ENCODE peak calls at places on chromosomes 6 and 20, in six cellular contexts. V, S, F, Y, N and T are unnamed samples.

GRCh38 chr20:4082406-4083102 is 67.2 kb upstream of the RNF24 start:
- DNase-seq in V (no peak), S (peak; percentile 82), F (peak; percentile 81), Y (peak; percentile 80), N (no peak), T (no peak)

GRCh38 chr6:29809249-29809648 is 18.4 kb upstream of the HLA-G start:
- DNase-seq in V (no peak), S (no peak), F (no peak), Y (no peak), N (no peak), T (no peak)

GRCh38 chr6:53369876-53370515 is 21.2 kb upstream of the ELOVL5 start:
- DNase-seq in V (no peak), S (no peak), F (no peak), Y (no peak), N (no peak), T (no peak)

GRCh38 chr6:35955970-35956369 is 35.1 kb upstream of the SRPK1 start:
- DNase-seq in V (no peak), S (no peak), F (no peak), Y (no peak), N (no peak), T (peak; percentile 51)

GRCh38 chr6:9136141-9136865 is 701.0 kb upstream of the SLC35B3 start:
- DNase-seq in V (no peak), S (no peak), F (peak; percentile 80), Y (no peak), N (no peak), T (no peak)

GRCh38 chr20:22411568-22412450 is 172.6 kb downstream of the FOXA2 start:
- DNase-seq in V (no peak), S (no peak), F (peak; percentile 31), Y (peak; percentile 84), N (peak; percentile 37), T (peak; percentile 30)

GRCh38 chr6:38436726-38437465 is 202.8 kb downstream of the BTBD9 start:
- DNase-seq in V (peak; percentile 32), S (no peak), F (peak; percentile 29), Y (peak; percentile 79), N (no peak), T (no peak)

GRCh38 chr6:89160693-89161092 is 14.8 kb downstream of the PM20D2 start:
- DNase-seq in V (no peak), S (no peak), F (no peak), Y (no peak), N (no peak), T (no peak)

GRCh38 chr6:71079707-71080106 is 122.8 kb upstream of the B3GAT2 start:
- DNase-seq in V (no peak), S (no peak), F (peak; percentile 10), Y (peak; percentile 67), N (peak; percentile 7), T (no peak)

GRCh38 chr6:136640132-136640915 is 90.1 kb upstream of the MAP7 start:
- DNase-seq in V (no peak), S (no peak), F (peak; percentile 83), Y (peak; percentile 88), N (peak; percentile 40), T (no peak)

GRCh38 chr6:138227316-138227781 is 9.1 kb upstream of the PBOV1 start:
- DNase-seq in V (no peak), S (no peak), F (no peak), Y (no peak), N (no peak), T (no peak)

GRCh38 chr6:3612341-3613041 is 139.0 kb downstream of the PXDC1 start:
- DNase-seq in V (no peak), S (peak; percentile 89), F (peak; percentile 95), Y (peak; percentile 96), N (peak; percentile 97), T (no peak)

GRCh38 chr20:38723069-38723981 is 961 bp upstream of the SLC32A1 start:
- DNase-seq in V (no peak), S (no peak), F (peak; percentile 20), Y (peak; percentile 47), N (no peak), T (no peak)

GRCh38 chr6:113690255-113690956 is 166.7 kb upstream of the MARCKS start:
- DNase-seq in V (peak; percentile 20), S (no peak), F (peak; percentile 86), Y (peak; percentile 93), N (peak; percentile 68), T (peak; percentile 43)

GRCh38 chr20:31770243-31770642 is 31.2 kb downstream of the TPX2 start:
- DNase-seq in V (no peak), S (no peak), F (peak; percentile 14), Y (no peak), N (no peak), T (no peak)

GRCh38 chr20:15642099-15642498 is 931.1 kb downstream of the KIF16B start:
- DNase-seq in V (no peak), S (no peak), F (no peak), Y (no peak), N (no peak), T (no peak)

GRCh38 chr20:25301357-25301920 is 53.6 kb downstream of the PYGB start:
- DNase-seq in V (no peak), S (no peak), F (no peak), Y (no peak), N (no peak), T (no peak)

GRCh38 chr6:56474531-56474930 is 168.2 kb downstream of the DST start:
- DNase-seq in V (no peak), S (no peak), F (no peak), Y (no peak), N (no peak), T (no peak)

GRCh38 chr20:48180637-48181036 is 395.4 kb upstream of the SULF2 start:
- DNase-seq in V (no peak), S (no peak), F (no peak), Y (no peak), N (no peak), T (peak; percentile 54)

GRCh38 chr6:16583151-16583762 is 178.0 kb downstream of the ATXN1 start:
- DNase-seq in V (no peak), S (no peak), F (no peak), Y (peak; percentile 47), N (no peak), T (no peak)

GRCh38 chr6:121912905-121913304 is 477.5 kb downstream of the GJA1 start:
- DNase-seq in V (no peak), S (no peak), F (no peak), Y (no peak), N (no peak), T (no peak)

GRCh38 chr20:1894471-1894950 is 696 bp upstream of the SIRPA start:
- DNase-seq in V (peak; percentile 39), S (no peak), F (peak; percentile 64), Y (no peak), N (no peak), T (peak; percentile 59)

GRCh38 chr20:2984956-2985661 is 58.3 kb upstream of the GNRH2 start:
- DNase-seq in V (peak; percentile 35), S (no peak), F (peak; percentile 55), Y (peak; percentile 77), N (no peak), T (no peak)

GRCh38 chr20:50227506-50227905 is 36.9 kb downstream of the CEBPB start:
- DNase-seq in V (no peak), S (no peak), F (no peak), Y (no peak), N (no peak), T (no peak)

GRCh38 chr6:34709386-34709785 is 12.8 kb upstream of the ILRUN start:
- DNase-seq in V (peak; percentile 73), S (no peak), F (peak; percentile 57), Y (peak; percentile 37), N (no peak), T (no peak)

DNA sequence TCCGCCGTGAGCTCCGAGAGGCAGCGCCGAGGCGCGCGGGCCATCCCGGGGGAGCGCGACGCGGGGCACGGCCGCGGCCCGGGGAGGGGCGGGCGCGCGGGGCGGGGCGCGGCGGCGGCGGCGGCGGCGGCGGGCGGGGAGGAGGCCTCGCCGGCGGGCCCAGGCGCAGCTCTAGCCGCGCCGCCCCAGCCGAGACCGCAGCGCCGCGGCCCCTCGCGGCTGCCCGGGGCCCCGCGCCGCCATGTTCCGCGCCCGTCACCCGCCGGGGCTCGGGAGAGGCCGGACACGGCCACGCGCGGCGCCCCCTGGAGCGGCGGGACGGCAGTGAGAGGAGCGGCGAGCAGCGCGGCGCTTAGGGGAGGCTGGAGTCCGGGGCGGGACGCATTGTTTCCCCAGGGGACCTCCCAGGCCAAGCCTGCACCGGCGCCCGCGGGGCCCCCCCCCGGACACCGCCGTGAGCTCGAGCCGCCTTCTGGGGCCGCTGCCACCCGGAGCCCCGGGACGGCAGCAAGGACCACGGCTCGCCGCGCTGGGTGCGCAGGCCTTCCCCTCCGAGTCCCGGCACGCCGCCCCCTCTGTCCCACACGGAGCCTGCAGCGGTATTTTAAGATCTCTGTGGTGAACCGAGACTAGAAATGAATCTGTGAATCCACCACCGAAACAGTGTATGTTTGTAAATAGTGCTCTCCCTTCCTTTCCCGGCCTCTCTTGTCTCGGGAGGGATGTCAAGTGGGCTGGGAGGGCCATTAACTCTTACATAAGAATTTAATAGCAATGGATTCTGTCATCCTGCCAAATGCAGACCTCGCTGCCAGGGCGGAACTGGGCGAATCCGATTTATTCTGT is at the start of gene KIF13A:
- DNase-seq in V (peak; percentile 59), S (peak; percentile 86), F (peak; percentile 69), Y (peak; percentile 63), N (no peak), T (peak; percentile 65)
- TF ChIP-seq CTCF in V (no peak), S (no peak), F (no peak), Y (peak; percentile 2), N (no peak), T (no peak)

DNA sequence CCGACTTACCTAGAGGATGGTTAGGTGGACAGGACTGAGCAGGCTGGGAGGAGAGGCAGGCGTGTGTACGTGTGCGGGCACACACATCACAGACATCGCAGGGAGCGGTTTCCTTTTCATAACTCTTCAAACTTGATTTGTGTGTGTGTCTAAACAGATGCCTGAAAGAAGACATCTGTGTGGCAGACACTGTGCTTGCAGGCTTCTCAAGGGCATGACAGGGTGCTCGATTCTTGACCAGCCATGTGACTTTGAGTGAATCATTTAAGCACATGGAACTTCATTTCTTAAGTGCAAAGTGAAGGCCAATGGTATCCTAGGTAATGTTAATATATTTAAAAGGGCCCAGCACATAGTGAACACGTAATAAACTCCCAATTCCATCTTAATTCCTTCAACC is 186.5 kb downstream of the SCP2D1 start:
- DNase-seq in V (no peak), S (no peak), F (peak; percentile 8), Y (no peak), N (no peak), T (no peak)
- TF ChIP-seq CTCF in V (no peak), S (no peak), F (no peak), Y (no peak), N (no peak), T (no peak)

DNA sequence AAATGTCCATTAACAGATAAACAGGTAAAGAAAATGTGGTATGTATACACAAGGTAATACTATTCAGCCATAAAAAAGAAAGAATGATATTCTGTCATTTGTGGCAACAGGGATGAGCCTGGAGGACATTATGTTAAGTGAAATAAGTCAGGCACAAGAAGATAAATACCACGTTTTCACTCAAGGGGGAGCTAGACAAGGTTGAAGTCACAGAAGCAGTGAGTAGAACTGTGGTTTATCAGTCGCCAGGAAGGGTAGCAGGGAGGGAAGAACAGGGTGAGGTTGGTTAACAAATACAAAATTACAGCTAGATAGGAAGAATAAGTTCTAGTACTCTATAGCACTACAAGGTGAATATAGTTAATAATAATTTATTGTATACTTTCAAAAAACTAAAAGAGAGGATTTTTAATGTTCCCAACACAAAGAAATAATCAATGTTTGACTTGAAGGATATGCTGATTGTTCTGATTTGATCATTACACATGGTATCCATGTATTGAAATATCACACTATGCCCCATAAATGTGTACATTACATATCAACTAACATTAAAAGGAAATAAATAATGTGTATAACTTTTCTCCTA is 21.1 kb downstream of the RTN4IP1 start:
- DNase-seq in V (peak; percentile 43), S (no peak), F (peak; percentile 62), Y (peak; percentile 81), N (peak; percentile 43), T (peak; percentile 58)
- TF ChIP-seq CTCF in V (peak; percentile 80), S (peak; percentile 33), F (peak; percentile 69), Y (peak; percentile 66), N (peak; percentile 57), T (peak; percentile 49)

GRCh38 chr6:133889557-133890301 is 816 bp downstream of the TCF21 start:
- DNase-seq in V (no peak), S (no peak), F (peak; percentile 35), Y (peak; percentile 76), N (no peak), T (no peak)
- TF ChIP-seq CTCF in V (no peak), S (no peak), F (peak; percentile 11), Y (peak; percentile 36), N (no peak), T (no peak)